ENCODE peak calls at places on chromosome 13, in five cellular contexts. B is HepG2, S is K562, U is SK-N-SH, Q is GM12878. W is an unnamed sample.

GRCh38 chr13:32019612-32020233 is 11.9 kb upstream of the FRY start:
- DNase-seq in B (peak), S (peak), U (peak), Q (peak), W (peak)

GRCh38 chr13:91203430-91203829 is 144.1 kb upstream of the MIR17HG start:
- DNase-seq in B (peak), S (no peak), U (no peak), Q (no peak), W (no peak)

GRCh38 chr13:92806215-92806614 is 420.4 kb upstream of the GPC6 start:
- DNase-seq in B (no peak), S (no peak), U (no peak), Q (no peak), W (no peak)

GRCh38 chr13:61954092-61954491 is 538.4 kb upstream of the PCDH20 start:
- DNase-seq in B (peak), S (no peak), U (peak), Q (no peak), W (peak)

GRCh38 chr13:59914556-59914955 is 249.2 kb downstream of the DIAPH3 start:
- DNase-seq in B (no peak), S (no peak), U (no peak), Q (no peak), W (no peak)

GRCh38 chr13:94480672-94481145 is 1.2 kb upstream of the DCT start:
- DNase-seq in B (no peak), S (no peak), U (no peak), Q (no peak), W (no peak)

GRCh38 chr13:21014666-21015170 is 46.7 kb downstream of the LATS2 start:
- DNase-seq in B (peak), S (no peak), U (no peak), Q (no peak), W (no peak)

GRCh38 chr13:86601351-86601750 is 802.1 kb upstream of the SLITRK6 start:
- DNase-seq in B (no peak), S (no peak), U (no peak), Q (no peak), W (no peak)

GRCh38 chr13:21625366-21625765 is 21.4 kb upstream of the MICU2 start:
- DNase-seq in B (peak), S (peak), U (peak), Q (no peak), W (peak)

GRCh38 chr13:73421310-73421912 is 362.6 kb downstream of the KLF5 start:
- DNase-seq in B (no peak), S (no peak), U (no peak), Q (no peak), W (no peak)

GRCh38 chr13:42926555-42926954 is 65.5 kb downstream of the EPSTI1 start:
- DNase-seq in B (no peak), S (no peak), U (no peak), Q (no peak), W (no peak)

GRCh38 chr13:24075137-24075975 is 85.2 kb upstream of the SPATA13 start:
- DNase-seq in B (peak), S (no peak), U (no peak), Q (no peak), W (no peak)

GRCh38 chr13:73325351-73326214 is 266.8 kb downstream of the KLF5 start:
- DNase-seq in B (peak), S (no peak), U (no peak), Q (no peak), W (no peak)

GRCh38 chr13:45119469-45119989 is 781 bp upstream of the GTF2F2 start:
- DNase-seq in B (no peak), S (peak), U (peak), Q (peak), W (no peak)

GRCh38 chr13:112012004-112012704 is 54.8 kb upstream of the SOX1 start:
- DNase-seq in B (no peak), S (no peak), U (no peak), Q (no peak), W (no peak)

GRCh38 chr13:43787518-43787891 is 733 bp upstream of the ENOX1 start:
- DNase-seq in B (no peak), S (no peak), U (no peak), Q (no peak), W (no peak)

GRCh38 chr13:23436680-23437079 is 3.2 kb upstream of the SACS start:
- DNase-seq in B (no peak), S (no peak), U (no peak), Q (no peak), W (no peak)

GRCh38 chr13:80312967-80313366 is 28.0 kb downstream of the SPRY2 start:
- DNase-seq in B (no peak), S (no peak), U (no peak), Q (no peak), W (no peak)

GRCh38 chr13:34065915-34066314 is 248.0 kb downstream of the RFC3 start:
- DNase-seq in B (no peak), S (no peak), U (no peak), Q (no peak), W (no peak)

GRCh38 chr13:33489563-33489962 is 204.0 kb upstream of the STARD13 start:
- DNase-seq in B (no peak), S (no peak), U (no peak), Q (no peak), W (no peak)

GRCh38 chr13:81987677-81988357 is 1646.9 kb upstream of the SPRY2 start:
- DNase-seq in B (no peak), S (no peak), U (no peak), Q (no peak), W (no peak)

GRCh38 chr13:30026093-30026492 is 175.7 kb upstream of the UBL3 start:
- DNase-seq in B (no peak), S (no peak), U (no peak), Q (no peak), W (no peak)

GRCh38 chr13:44015133-44015532 is 135.4 kb downstream of the LACC1 start:
- DNase-seq in B (no peak), S (no peak), U (no peak), Q (no peak), W (no peak)

GRCh38 chr13:33260168-33261098 is 25.1 kb downstream of the STARD13 start:
- DNase-seq in B (peak), S (no peak), U (no peak), Q (no peak), W (no peak)

GRCh38 chr13:91132786-91133185 is 214.7 kb upstream of the MIR17HG start:
- DNase-seq in B (no peak), S (no peak), U (no peak), Q (no peak), W (no peak)

GRCh38 chr13:45361596-45362206 is 20.7 kb upstream of the TPT1 start:
- DNase-seq in B (no peak), S (peak), U (no peak), Q (no peak), W (no peak)

GRCh38 chr13:93180376-93180966 is 46.1 kb upstream of the GPC6 start:
- DNase-seq in B (no peak), S (no peak), U (no peak), Q (no peak), W (no peak)

GRCh38 chr13:114320065-114320464 is 5.8 kb downstream of the CHAMP1 start:
- DNase-seq in B (no peak), S (peak), U (no peak), Q (no peak), W (no peak)

GRCh38 chr13:60242231-60242630 is 78.5 kb upstream of the DIAPH3 start:
- DNase-seq in B (no peak), S (no peak), U (no peak), Q (no peak), W (no peak)

GRCh38 chr13:113786262-113786841 is 27.3 kb downstream of the TMEM255B start:
- DNase-seq in B (no peak), S (no peak), U (no peak), Q (no peak), W (no peak)

GRCh38 chr13:95256086-95256485 is 45.2 kb downstream of the ABCC4 start:
- DNase-seq in B (peak), S (no peak), U (no peak), Q (no peak), W (no peak)

GRCh38 chr13:105031306-105031705 is 1504.2 kb downstream of the EFNB2 start:
- DNase-seq in B (no peak), S (no peak), U (no peak), Q (no peak), W (no peak)

GRCh38 chr13:52159159-52159982 is at the start of gene NEK3:
- DNase-seq in B (peak), S (peak), U (peak), Q (no peak), W (peak)

GRCh38 chr13:102817907-102818306 is 19.0 kb downstream of the BIVM start:
- DNase-seq in B (no peak), S (no peak), U (no peak), Q (no peak), W (no peak)

GRCh38 chr13:113995051-113995601 is 21.2 kb upstream of the C13orf46 start:
- DNase-seq in B (no peak), S (no peak), U (no peak), Q (no peak), W (no peak)

GRCh38 chr13:43258771-43259170 is 235.4 kb downstream of the DNAJC15 start:
- DNase-seq in B (no peak), S (no peak), U (no peak), Q (no peak), W (no peak)

GRCh38 chr13:57624565-57625435 is 6.7 kb upstream of the PCDH17 start:
- DNase-seq in B (peak), S (peak), U (peak), Q (no peak), W (peak)

DNA sequence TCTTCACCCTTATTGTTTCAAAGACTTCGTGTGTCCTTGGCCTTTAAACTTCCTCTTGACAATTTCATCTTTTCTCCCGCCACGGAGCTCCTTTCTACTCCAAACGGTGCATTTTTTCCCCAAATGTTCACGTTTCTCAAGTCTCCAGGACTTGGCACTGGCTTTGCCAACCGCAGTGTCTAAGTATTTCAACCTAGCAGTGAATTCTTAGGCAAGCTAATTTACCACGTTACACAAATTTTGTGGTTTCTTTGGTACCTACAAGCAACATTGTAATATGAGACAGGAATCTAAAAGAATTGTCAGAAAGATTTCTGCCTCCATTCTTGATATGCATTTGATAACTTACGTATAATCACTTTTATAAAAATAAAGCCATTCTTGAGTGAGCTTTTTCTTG is 10.8 kb downstream of the ZIC2 start:
- DNase-seq in B (no peak), S (no peak), U (no peak), Q (no peak), W (no peak)
- TF ChIP-seq FOXM1 in B (no peak), S (no peak), U (no peak), Q (no peak), W (no peak)

DNA sequence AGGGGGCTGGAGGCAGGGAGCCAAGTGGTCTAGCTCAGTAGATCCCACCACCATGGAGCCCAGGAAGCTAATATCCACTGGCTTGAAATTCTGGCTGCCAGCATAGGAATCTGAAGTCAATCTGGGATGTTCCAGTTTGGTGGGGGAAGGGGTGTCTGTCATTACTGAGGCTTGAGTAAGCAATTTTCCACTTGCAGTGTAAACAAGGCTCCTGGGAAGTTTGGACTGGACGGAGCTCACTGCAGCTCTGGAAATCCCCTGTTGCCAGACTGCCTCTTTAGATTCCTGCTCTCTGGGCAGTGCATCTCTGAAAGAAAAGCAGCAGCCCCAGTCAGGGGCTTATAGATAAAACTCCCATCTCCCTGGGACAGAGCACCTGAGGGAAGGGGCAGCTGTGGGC is 349.2 kb upstream of the KLHL1 start:
- DNase-seq in B (no peak), S (no peak), U (no peak), Q (no peak), W (no peak)
- TF ChIP-seq FOXM1 in B (no peak), S (no peak), U (no peak), Q (no peak), W (no peak)

GRCh38 chr13:40665061-40665753 is 1.2 kb downstream of the FOXO1 start:
- DNase-seq in B (no peak), S (peak), U (peak), Q (no peak), W (peak)
- TF ChIP-seq FOXM1 in B (no peak), S (no peak), U (no peak), Q (no peak), W (no peak)

GRCh38 chr13:76725211-76725610 is 161.0 kb downstream of the KCTD12 start:
- DNase-seq in B (no peak), S (no peak), U (no peak), Q (no peak), W (no peak)
- TF ChIP-seq FOXM1 in B (no peak), S (no peak), U (no peak), Q (no peak), W (no peak)

GRCh38 chr13:49858183-49858856 is 65.8 kb upstream of the KPNA3 start:
- DNase-seq in B (peak), S (no peak), U (no peak), Q (no peak), W (no peak)

GRCh38 chr13:49855930-49856329 is 63.4 kb upstream of the KPNA3 start:
- DNase-seq in B (peak), S (no peak), U (no peak), Q (no peak), W (no peak)

GRCh38 chr13:49865174-49865573 is 71.0 kb downstream of the SPRYD7 start:
- DNase-seq in B (no peak), S (no peak), U (no peak), Q (no peak), W (no peak)

GRCh38 chr13:49859568-49859967 is 67.1 kb upstream of the KPNA3 start:
- DNase-seq in B (peak), S (no peak), U (no peak), Q (no peak), W (no peak)
- TF ChIP-seq FOXM1 in B (no peak), S (no peak), U (no peak), Q (no peak), W (no peak)